ENCODE peak calls at places on chromosomes 7 and 10, in four cellular contexts. J, W, T and M are unnamed samples.

GRCh38 chr10:120691623-120692022 is 159.5 kb upstream of the WDR11 start:
- DNase-seq in W (no peak), T (no peak), J (no peak), M (no peak)

GRCh38 chr10:12448729-12449391 is 99.5 kb downstream of the CAMK1D start:
- DNase-seq in W (no peak), T (no peak), J (no peak), M (peak)

GRCh38 chr10:86757110-86757790 is 831 bp downstream of the BMPR1A start:
- DNase-seq in J (peak), T (peak), W (no peak), M (peak)

GRCh38 chr10:78963074-78964034 is 105.4 kb upstream of the ZMIZ1 start:
- DNase-seq in T (no peak), W (no peak), J (no peak), M (no peak)

GRCh38 chr7:117281562-117281961 is 41.3 kb downstream of the WNT2 start:
- DNase-seq in J (no peak), T (no peak), W (no peak), M (no peak)

GRCh38 chr10:12513775-12514663 is 164.7 kb downstream of the CAMK1D start:
- DNase-seq in T (no peak), W (no peak), J (no peak), M (no peak)

GRCh38 chr10:80487791-80488538 is 33.9 kb downstream of the TSPAN14 start:
- DNase-seq in J (peak), T (no peak), W (no peak), M (peak)

GRCh38 chr10:60907972-60908371 is 36.0 kb downstream of the RHOBTB1 start:
- DNase-seq in T (no peak), W (no peak), J (no peak), M (no peak)

GRCh38 chr7:26843696-26844095 is 20.7 kb downstream of the SKAP2 start:
- DNase-seq in T (no peak), W (no peak), J (no peak), M (no peak)

GRCh38 chr7:7181519-7182155 is 707 bp upstream of the C1GALT1 start:
- DNase-seq in W (no peak), T (peak), J (peak), M (peak)

GRCh38 chr7:43362652-43363428 is 220.1 kb upstream of the STK17A start:
- DNase-seq in W (no peak), J (no peak), T (no peak), M (no peak)

GRCh38 chr10:24706479-24707118 is 17.1 kb downstream of the ARHGAP21 start:
- DNase-seq in W (peak), J (no peak), T (peak), M (peak)

GRCh38 chr7:83936056-83936703 is 258.4 kb downstream of the SEMA3A start:
- DNase-seq in W (peak), J (no peak), T (peak), M (peak)

GRCh38 chr7:131529617-131530016 is 26.8 kb downstream of the PODXL start:
- DNase-seq in T (no peak), W (no peak), J (no peak), M (peak)

GRCh38 chr10:59405235-59405634 is 42.9 kb upstream of the FAM13C start:
- DNase-seq in J (no peak), W (no peak), T (no peak), M (no peak)

GRCh38 chr7:25726682-25727357 is 425.2 kb upstream of the NFE2L3 start:
- DNase-seq in T (no peak), W (no peak), J (no peak), M (no peak)

GRCh38 chr10:11345224-11346054 is 266.0 kb downstream of the USP6NL start:
- DNase-seq in T (no peak), W (peak), J (peak), M (no peak)

GRCh38 chr7:79790863-79791262 is 337.4 kb upstream of the MAGI2 start:
- DNase-seq in W (no peak), T (no peak), J (no peak), M (no peak)

GRCh38 chr7:3461923-3462322 is 160.9 kb downstream of the SDK1 start:
- DNase-seq in T (no peak), J (no peak), W (no peak), M (no peak)

GRCh38 chr7:139046143-139046542 is 10.3 kb upstream of the ZC3HAV1L start:
- DNase-seq in J (no peak), W (no peak), T (no peak), M (no peak)

GRCh38 chr10:67793313-67793712 is 44.7 kb downstream of the DNAJC12 start:
- DNase-seq in W (no peak), T (no peak), J (no peak), M (no peak)

GRCh38 chr7:15648461-15648961 is 38.0 kb downstream of the MEOX2 start:
- DNase-seq in T (no peak), J (no peak), W (no peak), M (no peak)

GRCh38 chr7:149071641-149072437 is 18.7 kb downstream of the ZNF786 start:
- DNase-seq in J (no peak), W (no peak), T (no peak), M (no peak)

GRCh38 chr7:95454438-95454837 is 19.6 kb upstream of the PON2 start:
- DNase-seq in W (no peak), T (no peak), J (no peak), M (no peak)

GRCh38 chr10:132960651-132961419 is 18.5 kb upstream of the CFAP46 start:
- DNase-seq in T (no peak), J (peak), W (no peak), M (peak)

GRCh38 chr7:5207131-5207530 is 17.1 kb downstream of the WIPI2 start:
- DNase-seq in W (no peak), T (no peak), J (no peak), M (peak)

GRCh38 chr7:750111-750905 is 23.2 kb upstream of the PRKAR1B start:
- DNase-seq in J (peak), W (no peak), T (no peak), M (peak)

GRCh38 chr10:103367379-103367781 is 396 bp upstream of the TAF5 start:
- DNase-seq in J (peak), T (no peak), W (no peak), M (no peak)

GRCh38 chr7:103766630-103767029 is 222.8 kb downstream of the RELN start:
- DNase-seq in W (no peak), J (no peak), T (no peak), M (no peak)

GRCh38 chr7:50508471-50508943 is 56.7 kb downstream of the DDC start:
- DNase-seq in T (no peak), W (no peak), J (no peak), M (no peak)

GRCh38 chr10:14244147-14244546 is 86.6 kb downstream of the FRMD4A start:
- DNase-seq in J (no peak), T (no peak), W (no peak), M (no peak)

GRCh38 chr10:132670546-132670945 is 115.4 kb downstream of the NKX6-2 start:
- DNase-seq in T (no peak), J (peak), W (no peak), M (peak)

GRCh38 chr10:35606423-35606822 is 1.3 kb downstream of the GJD4 start:
- DNase-seq in T (no peak), J (no peak), W (no peak), M (peak)

GRCh38 chr7:374706-375490 is 84.9 kb downstream of the FOXL3 start:
- DNase-seq in W (no peak), J (peak), T (no peak), M (peak)

GRCh38 chr10:12350167-12350872 is 973 bp downstream of the CAMK1D start:
- DNase-seq in T (peak), W (no peak), J (peak), M (peak)

GRCh38 chr10:17106991-17107390 is 22.6 kb downstream of the CUBN start:
- DNase-seq in J (no peak), T (no peak), W (no peak), M (no peak)